ENCODE peak calls at places on chromosome 16, in six cellular contexts. One of them, this sample, is unnamed. For H3K4me1, the result is how much of the 10 kb centered on the place peaks cover.

GRCh38 chr16:64615647-64616280 is 506.1 kb downstream of the CDH11 start:
- DNase-seq in H1: peak
- DNase-seq in mesenchymal stem cell: peak
- DNase-seq in IMR-90: peak
- DNase-seq in trophoblast cell: no peak
- DNase-seq in neuronal stem cell: peak
- DNase-seq in this sample: peak

GRCh38 chr16:78837706-78838105 is 738.3 kb downstream of the WWOX start:
- DNase-seq in IMR-90: no peak
- DNase-seq in neuronal stem cell: no peak
- DNase-seq in H1: no peak
- DNase-seq in mesenchymal stem cell: no peak
- DNase-seq in trophoblast cell: no peak
- DNase-seq in this sample: no peak

GRCh38 chr16:73546351-73546845 is 498.5 kb upstream of the ZFHX3 start:
- DNase-seq in IMR-90: no peak
- DNase-seq in neuronal stem cell: no peak
- DNase-seq in H1: no peak
- DNase-seq in mesenchymal stem cell: no peak
- DNase-seq in trophoblast cell: no peak
- DNase-seq in this sample: peak

GRCh38 chr16:89729863-89730574 is 8.7 kb downstream of the ZNF276 start:
- DNase-seq in mesenchymal stem cell: no peak
- DNase-seq in neuronal stem cell: no peak
- DNase-seq in H1: no peak
- DNase-seq in trophoblast cell: no peak
- DNase-seq in IMR-90: no peak
- DNase-seq in this sample: no peak

GRCh38 chr16:55301385-55302008 is 22.5 kb upstream of the IRX6 start:
- DNase-seq in neuronal stem cell: no peak
- DNase-seq in H1: no peak
- DNase-seq in IMR-90: no peak
- DNase-seq in trophoblast cell: no peak
- DNase-seq in mesenchymal stem cell: no peak
- DNase-seq in this sample: no peak

GRCh38 chr16:53154513-53154912 is 99.7 kb downstream of the CHD9 start:
- DNase-seq in mesenchymal stem cell: no peak
- DNase-seq in IMR-90: no peak
- DNase-seq in neuronal stem cell: no peak
- DNase-seq in H1: no peak
- DNase-seq in trophoblast cell: no peak
- DNase-seq in this sample: no peak

GRCh38 chr16:49348408-49349176 is 25.0 kb upstream of the C16orf78 start:
- DNase-seq in IMR-90: no peak
- DNase-seq in trophoblast cell: peak
- DNase-seq in mesenchymal stem cell: no peak
- DNase-seq in neuronal stem cell: no peak
- DNase-seq in H1: no peak
- DNase-seq in this sample: peak

GRCh38 chr16:27355610-27356009 is 41.8 kb downstream of the IL4R start:
- DNase-seq in trophoblast cell: peak
- DNase-seq in neuronal stem cell: no peak
- DNase-seq in IMR-90: peak
- DNase-seq in mesenchymal stem cell: peak
- DNase-seq in H1: peak
- DNase-seq in this sample: peak

GRCh38 chr16:69893086-69893485 is 58.0 kb upstream of the CLEC18A start:
- DNase-seq in neuronal stem cell: no peak
- DNase-seq in H1: no peak
- DNase-seq in trophoblast cell: no peak
- DNase-seq in IMR-90: no peak
- DNase-seq in mesenchymal stem cell: no peak
- DNase-seq in this sample: no peak

GRCh38 chr16:61820398-61820797 is 215.8 kb downstream of the CDH8 start:
- DNase-seq in mesenchymal stem cell: peak
- DNase-seq in H1: no peak
- DNase-seq in neuronal stem cell: no peak
- DNase-seq in trophoblast cell: no peak
- DNase-seq in IMR-90: no peak
- DNase-seq in this sample: no peak

GRCh38 chr16:8739151-8739550 is 58.3 kb downstream of the TMEM186 start:
- DNase-seq in neuronal stem cell: no peak
- DNase-seq in H1: no peak
- DNase-seq in mesenchymal stem cell: no peak
- DNase-seq in trophoblast cell: no peak
- DNase-seq in IMR-90: no peak
- DNase-seq in this sample: no peak

GRCh38 chr16:17070882-17071592 is 399.7 kb downstream of the XYLT1 start:
- DNase-seq in trophoblast cell: peak
- DNase-seq in mesenchymal stem cell: no peak
- DNase-seq in IMR-90: no peak
- DNase-seq in H1: peak
- DNase-seq in neuronal stem cell: peak
- DNase-seq in this sample: peak

GRCh38 chr16:86519649-86520316 is 9.5 kb downstream of the FOXF1 start:
- DNase-seq in IMR-90: peak
- DNase-seq in neuronal stem cell: peak
- DNase-seq in H1: peak
- DNase-seq in trophoblast cell: peak
- DNase-seq in mesenchymal stem cell: peak
- DNase-seq in this sample: peak

GRCh38 chr16:22743401-22743800 is 70.6 kb upstream of the HS3ST2 start:
- DNase-seq in IMR-90: no peak
- DNase-seq in H1: no peak
- DNase-seq in mesenchymal stem cell: no peak
- DNase-seq in neuronal stem cell: no peak
- DNase-seq in trophoblast cell: no peak
- DNase-seq in this sample: no peak

GRCh38 chr16:1420111-1420539 is 422 bp downstream of the UQCC4 start:
- DNase-seq in trophoblast cell: no peak
- DNase-seq in IMR-90: no peak
- DNase-seq in neuronal stem cell: no peak
- DNase-seq in mesenchymal stem cell: peak
- DNase-seq in H1: no peak
- DNase-seq in this sample: no peak

GRCh38 chr16:6019490-6019991 is 921.9 kb upstream of the EEF2KMT start:
- DNase-seq in H1: peak
- DNase-seq in IMR-90: no peak
- DNase-seq in neuronal stem cell: peak
- DNase-seq in mesenchymal stem cell: no peak
- DNase-seq in trophoblast cell: no peak
- DNase-seq in this sample: peak

GRCh38 chr16:85524630-85525463 is 88.3 kb upstream of the GSE1 start:
- DNase-seq in mesenchymal stem cell: peak
- DNase-seq in IMR-90: peak
- DNase-seq in trophoblast cell: peak
- DNase-seq in H1: no peak
- DNase-seq in neuronal stem cell: no peak
- DNase-seq in this sample: peak

GRCh38 chr16:35733971-35734702 is 2274.7 kb downstream of the TP53TG3F start:
- DNase-seq in neuronal stem cell: no peak
- DNase-seq in trophoblast cell: no peak
- DNase-seq in H1: no peak
- DNase-seq in mesenchymal stem cell: no peak
- DNase-seq in IMR-90: no peak
- DNase-seq in this sample: no peak

GRCh38 chr16:53087101-53087500 is 32.3 kb downstream of the CHD9 start:
- DNase-seq in IMR-90: peak
- DNase-seq in trophoblast cell: no peak
- DNase-seq in neuronal stem cell: no peak
- DNase-seq in H1: no peak
- DNase-seq in mesenchymal stem cell: no peak
- DNase-seq in this sample: peak

GRCh38 chr16:17027488-17028129 is 443.2 kb downstream of the XYLT1 start:
- DNase-seq in H1: no peak
- DNase-seq in IMR-90: no peak
- DNase-seq in mesenchymal stem cell: no peak
- DNase-seq in neuronal stem cell: no peak
- DNase-seq in trophoblast cell: no peak
- DNase-seq in this sample: no peak

DNA sequence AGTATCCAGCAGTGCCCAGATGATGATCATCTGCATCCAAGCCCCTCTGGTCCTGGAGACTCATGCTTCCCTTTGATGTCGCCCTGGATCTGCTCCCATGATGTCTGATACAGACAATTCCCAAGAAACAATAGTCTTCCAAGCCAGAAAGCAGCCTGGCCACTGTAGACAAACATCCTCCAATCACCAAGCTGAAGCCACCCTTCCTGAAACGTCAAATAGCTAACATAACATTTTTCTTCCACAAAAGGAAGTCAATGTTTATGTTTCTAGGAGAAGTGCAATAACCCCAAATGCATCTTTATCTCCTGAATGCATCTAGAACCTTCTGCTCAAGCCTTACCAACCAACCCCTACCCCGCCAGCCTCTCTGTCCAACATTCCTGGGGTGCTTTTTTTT is 1.2 kb upstream of the DPEP2 start:
- DNase-seq in neuronal stem cell: no peak
- DNase-seq in H1: no peak
- DNase-seq in mesenchymal stem cell: peak
- DNase-seq in IMR-90: no peak
- DNase-seq in trophoblast cell: no peak
- DNase-seq in this sample: no peak
- H3K4me3 ChIP-seq in neuronal stem cell: no peak
- H3K4me3 ChIP-seq in H1: no peak
- H3K4me3 ChIP-seq in mesenchymal stem cell: no peak
- H3K4me3 ChIP-seq in IMR-90: no peak
- H3K4me3 ChIP-seq in trophoblast cell: no peak
- H3K4me3 ChIP-seq in this sample: no peak

DNA sequence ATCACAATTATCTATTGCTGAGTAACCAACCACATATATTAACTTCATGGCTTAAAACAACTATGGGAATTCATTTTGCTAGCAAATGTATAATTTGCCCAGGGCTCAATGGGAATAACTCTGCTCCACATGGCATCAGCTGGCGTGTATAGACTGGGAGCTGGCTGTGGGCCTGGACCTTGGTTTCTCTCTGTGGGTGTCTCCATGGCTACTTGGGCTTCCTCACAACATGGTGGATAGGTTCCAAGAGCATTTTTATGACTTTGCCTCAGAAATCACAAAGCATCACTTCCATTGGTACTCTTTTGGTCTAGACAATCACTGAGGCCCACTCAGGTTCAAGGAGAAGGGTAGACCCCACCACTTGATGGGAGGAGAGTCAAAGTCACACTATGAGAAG is 144.8 kb downstream of the SOCS1 start:
- DNase-seq in IMR-90: no peak
- DNase-seq in trophoblast cell: no peak
- DNase-seq in H1: no peak
- DNase-seq in neuronal stem cell: no peak
- DNase-seq in mesenchymal stem cell: no peak
- DNase-seq in this sample: no peak
- H3K4me1 ChIP-seq in IMR-90: under half
- H3K4me1 ChIP-seq in trophoblast cell: under half
- H3K4me1 ChIP-seq in H1: under half
- H3K4me1 ChIP-seq in neuronal stem cell: under half
- H3K4me1 ChIP-seq in mesenchymal stem cell: under half
- H3K4me1 ChIP-seq in this sample: under half

GRCh38 chr16:11315499-11315898 is 29.8 kb upstream of the RMI2 start:
- DNase-seq in IMR-90: peak
- DNase-seq in H1: peak
- DNase-seq in neuronal stem cell: peak
- DNase-seq in mesenchymal stem cell: peak
- DNase-seq in trophoblast cell: peak
- DNase-seq in this sample: peak
- H2BK5ac ChIP-seq in IMR-90: no peak
- H2BK5ac ChIP-seq in H1: peak
- H2BK5ac ChIP-seq in neuronal stem cell: peak
- H2BK5ac ChIP-seq in mesenchymal stem cell: peak
- H2BK5ac ChIP-seq in trophoblast cell: peak
- H2BK5ac ChIP-seq in this sample: peak

GRCh38 chr16:28596840-28597691 is at the start of gene SULT1A2:
- DNase-seq in trophoblast cell: peak
- DNase-seq in mesenchymal stem cell: no peak
- DNase-seq in neuronal stem cell: no peak
- DNase-seq in IMR-90: no peak
- DNase-seq in H1: no peak
- DNase-seq in this sample: peak

GRCh38 chr16:28597692-28598261 is 927 bp upstream of the SULT1A2 start:
- DNase-seq in H1: no peak
- DNase-seq in neuronal stem cell: peak
- DNase-seq in IMR-90: no peak
- DNase-seq in trophoblast cell: peak
- DNase-seq in mesenchymal stem cell: no peak
- DNase-seq in this sample: peak

GRCh38 chr16:28592979-28593553 is 3.8 kb downstream of the SULT1A2 start:
- DNase-seq in trophoblast cell: no peak
- DNase-seq in mesenchymal stem cell: no peak
- DNase-seq in neuronal stem cell: no peak
- DNase-seq in H1: no peak
- DNase-seq in IMR-90: no peak
- DNase-seq in this sample: no peak

GRCh38 chr16:28592511-28592910 is 4.3 kb downstream of the SULT1A2 start:
- DNase-seq in IMR-90: no peak
- DNase-seq in trophoblast cell: no peak
- DNase-seq in mesenchymal stem cell: no peak
- DNase-seq in neuronal stem cell: no peak
- DNase-seq in H1: no peak
- DNase-seq in this sample: no peak

DNA sequence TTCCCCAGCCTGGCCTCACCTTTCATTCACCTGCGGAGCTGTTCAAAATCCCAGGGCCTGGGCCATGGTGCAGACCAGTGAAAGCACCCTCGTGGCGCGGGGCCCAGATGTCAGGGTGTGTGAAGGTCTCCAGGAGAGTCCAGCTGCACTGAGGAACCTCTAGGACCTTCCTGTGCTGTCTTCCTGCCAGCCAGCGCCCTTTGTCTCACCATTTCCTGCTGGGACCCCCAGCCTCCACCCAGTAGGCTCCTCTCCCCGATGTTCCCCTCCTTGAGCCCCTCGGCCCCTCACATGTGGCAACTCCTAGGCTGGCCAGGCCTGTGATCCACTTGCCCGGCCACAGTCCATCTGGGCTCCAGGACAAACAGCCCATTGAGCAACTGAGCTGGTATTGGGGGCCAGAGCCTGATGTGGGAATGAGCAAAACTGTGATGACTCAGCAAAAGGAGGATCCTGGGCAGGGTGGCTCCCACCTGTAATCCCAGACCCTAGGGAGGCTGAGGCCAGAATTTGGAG is 677 bp downstream of the SULT1A2 start:
- DNase-seq in H1: no peak
- DNase-seq in IMR-90: no peak
- DNase-seq in mesenchymal stem cell: no peak
- DNase-seq in neuronal stem cell: no peak
- DNase-seq in trophoblast cell: no peak
- DNase-seq in this sample: no peak
- H3K4me3 ChIP-seq in H1: no peak
- H3K4me3 ChIP-seq in IMR-90: no peak
- H3K4me3 ChIP-seq in mesenchymal stem cell: no peak
- H3K4me3 ChIP-seq in neuronal stem cell: no peak
- H3K4me3 ChIP-seq in trophoblast cell: no peak
- H3K4me3 ChIP-seq in this sample: no peak

This sample was measured in mesendoderm.